ENCODE peak calls at places on chromosomes 2 and 18, in five cellular contexts. One of them, this sample, is unnamed.

GRCh38 chr2:143629344-143629743 is 500.1 kb downstream of the ARHGAP15 start:
- DNase-seq in trophoblast cell: no peak
- DNase-seq in IMR-90: peak
- DNase-seq in neuronal stem cell: no peak
- DNase-seq in H9: no peak
- DNase-seq in this sample: no peak

GRCh38 chr2:175877845-175878563 is 124.1 kb downstream of the LNPK start:
- DNase-seq in trophoblast cell: no peak
- DNase-seq in neuronal stem cell: no peak
- DNase-seq in H9: no peak
- DNase-seq in IMR-90: peak
- DNase-seq in this sample: no peak

GRCh38 chr2:42096869-42097591 is 49.2 kb downstream of the PKDCC start:
- DNase-seq in trophoblast cell: peak
- DNase-seq in neuronal stem cell: no peak
- DNase-seq in IMR-90: no peak
- DNase-seq in H9: no peak
- DNase-seq in this sample: no peak

GRCh38 chr2:29063646-29064372 is 10.5 kb downstream of the PCARE start:
- DNase-seq in neuronal stem cell: peak
- DNase-seq in H9: no peak
- DNase-seq in trophoblast cell: no peak
- DNase-seq in IMR-90: peak
- DNase-seq in this sample: no peak

GRCh38 chr2:151627368-151627767 is 106.9 kb downstream of the NEB start:
- DNase-seq in H9: no peak
- DNase-seq in neuronal stem cell: no peak
- DNase-seq in IMR-90: no peak
- DNase-seq in trophoblast cell: peak
- DNase-seq in this sample: no peak

GRCh38 chr2:75540994-75541393 is 19.7 kb downstream of the EVA1A start:
- DNase-seq in IMR-90: no peak
- DNase-seq in trophoblast cell: no peak
- DNase-seq in H9: no peak
- DNase-seq in neuronal stem cell: no peak
- DNase-seq in this sample: no peak

GRCh38 chr2:33129261-33129660 is 182.5 kb downstream of the LTBP1 start:
- DNase-seq in neuronal stem cell: no peak
- DNase-seq in IMR-90: no peak
- DNase-seq in trophoblast cell: peak
- DNase-seq in H9: no peak
- DNase-seq in this sample: no peak

GRCh38 chr18:78232196-78232595 is 747.4 kb upstream of the SALL3 start:
- DNase-seq in H9: no peak
- DNase-seq in trophoblast cell: no peak
- DNase-seq in neuronal stem cell: no peak
- DNase-seq in IMR-90: no peak
- DNase-seq in this sample: no peak

GRCh38 chr2:223979730-223980396 is 22.6 kb downstream of the MRPL44 start:
- DNase-seq in trophoblast cell: no peak
- DNase-seq in neuronal stem cell: no peak
- DNase-seq in H9: no peak
- DNase-seq in IMR-90: peak
- DNase-seq in this sample: no peak

GRCh38 chr2:108412995-108413726 is 35.4 kb downstream of the SULT1C4 start:
- DNase-seq in IMR-90: peak
- DNase-seq in trophoblast cell: peak
- DNase-seq in H9: no peak
- DNase-seq in neuronal stem cell: no peak
- DNase-seq in this sample: no peak

GRCh38 chr18:61334491-61334850 is 1.2 kb downstream of the CDH20 start:
- DNase-seq in H9: peak
- DNase-seq in trophoblast cell: no peak
- DNase-seq in neuronal stem cell: no peak
- DNase-seq in IMR-90: no peak
- DNase-seq in this sample: no peak

GRCh38 chr2:151363709-151364108 is 6.3 kb downstream of the TNFAIP6 start:
- DNase-seq in IMR-90: no peak
- DNase-seq in trophoblast cell: peak
- DNase-seq in neuronal stem cell: no peak
- DNase-seq in H9: no peak
- DNase-seq in this sample: no peak

GRCh38 chr18:68275616-68276015 is 439.3 kb downstream of the TMX3 start:
- DNase-seq in neuronal stem cell: no peak
- DNase-seq in trophoblast cell: no peak
- DNase-seq in H9: no peak
- DNase-seq in IMR-90: peak
- DNase-seq in this sample: no peak

GRCh38 chr2:70553584-70554337 is at the start of gene TGFA:
- DNase-seq in neuronal stem cell: peak
- DNase-seq in H9: peak
- DNase-seq in trophoblast cell: peak
- DNase-seq in IMR-90: no peak
- DNase-seq in this sample: peak

GRCh38 chr2:64679673-64680425 is 26.1 kb upstream of the SERTAD2 start:
- DNase-seq in H9: no peak
- DNase-seq in neuronal stem cell: no peak
- DNase-seq in IMR-90: no peak
- DNase-seq in trophoblast cell: no peak
- DNase-seq in this sample: no peak

GRCh38 chr2:63300835-63301234 is 250.2 kb downstream of the OTX1 start:
- DNase-seq in IMR-90: no peak
- DNase-seq in trophoblast cell: no peak
- DNase-seq in H9: no peak
- DNase-seq in neuronal stem cell: no peak
- DNase-seq in this sample: no peak

GRCh38 chr2:216857131-216857550 is 2.7 kb downstream of the TNP1 start:
- DNase-seq in H9: no peak
- DNase-seq in trophoblast cell: no peak
- DNase-seq in neuronal stem cell: no peak
- DNase-seq in IMR-90: peak
- DNase-seq in this sample: no peak

GRCh38 chr2:40284797-40285196 is 167.1 kb downstream of the SLC8A1 start:
- DNase-seq in trophoblast cell: no peak
- DNase-seq in IMR-90: peak
- DNase-seq in H9: no peak
- DNase-seq in neuronal stem cell: no peak
- DNase-seq in this sample: no peak

GRCh38 chr18:77014538-77014937 is 118.0 kb downstream of the MBP start:
- DNase-seq in trophoblast cell: no peak
- DNase-seq in neuronal stem cell: no peak
- DNase-seq in H9: no peak
- DNase-seq in IMR-90: no peak
- DNase-seq in this sample: no peak

GRCh38 chr18:11419336-11419735 is 190.1 kb upstream of the SLC35G4 start:
- DNase-seq in IMR-90: no peak
- DNase-seq in neuronal stem cell: no peak
- DNase-seq in trophoblast cell: no peak
- DNase-seq in H9: no peak
- DNase-seq in this sample: no peak

GRCh38 chr18:77091366-77091765 is 41.2 kb downstream of the MBP start:
- DNase-seq in trophoblast cell: no peak
- DNase-seq in IMR-90: no peak
- DNase-seq in neuronal stem cell: no peak
- DNase-seq in H9: no peak
- DNase-seq in this sample: no peak

GRCh38 chr2:170313636-170314348 is 135.8 kb downstream of the MYO3B start:
- DNase-seq in trophoblast cell: no peak
- DNase-seq in IMR-90: no peak
- DNase-seq in neuronal stem cell: no peak
- DNase-seq in H9: no peak
- DNase-seq in this sample: no peak

GRCh38 chr2:174338626-174339570 is 4.1 kb downstream of the SP9 start:
- DNase-seq in H9: peak
- DNase-seq in neuronal stem cell: peak
- DNase-seq in IMR-90: no peak
- DNase-seq in trophoblast cell: no peak
- DNase-seq in this sample: no peak

DNA sequence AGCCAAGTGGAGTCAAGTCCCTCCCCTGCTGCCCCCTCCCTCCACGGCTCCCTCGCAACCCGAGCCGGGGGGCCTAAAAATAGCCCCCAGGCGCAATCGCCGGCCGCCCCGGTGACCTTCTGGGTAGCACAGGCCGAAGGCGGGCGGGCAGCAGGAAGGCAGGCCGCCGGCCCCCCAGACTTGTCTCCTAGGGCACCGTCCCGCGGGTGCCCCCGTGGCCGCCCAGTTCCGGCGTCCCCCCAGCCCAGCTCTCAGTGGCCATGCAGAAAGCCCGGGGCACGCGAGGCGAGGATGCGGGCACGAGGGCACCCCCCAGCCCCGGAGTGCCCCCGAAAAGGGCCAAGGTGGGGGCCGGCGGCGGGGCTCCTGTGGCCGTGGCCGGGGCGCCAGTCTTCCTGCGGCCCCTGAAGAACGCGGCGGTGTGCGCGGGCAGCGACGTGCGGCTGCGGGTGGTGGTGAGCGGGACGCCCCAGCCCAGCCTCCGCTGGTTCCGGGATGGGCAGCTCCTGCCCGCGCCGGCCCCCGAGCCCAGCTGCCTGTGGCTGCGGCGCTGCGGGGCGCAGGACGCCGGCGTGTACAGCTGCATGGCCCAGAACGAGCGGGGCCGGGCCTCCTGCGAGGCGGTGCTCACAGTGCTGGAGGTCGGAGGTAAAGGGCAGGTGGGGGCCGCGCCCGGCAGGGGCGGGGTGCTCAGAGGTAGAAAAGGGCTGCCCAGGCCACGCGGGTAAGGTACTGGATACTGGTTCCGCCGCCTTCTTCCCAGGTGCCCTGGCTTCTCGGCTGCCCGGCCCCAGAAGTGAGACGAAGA is at the start of gene SPEG:
- DNase-seq in trophoblast cell: no peak
- DNase-seq in H9: peak
- DNase-seq in neuronal stem cell: no peak
- DNase-seq in IMR-90: no peak
- DNase-seq in this sample: no peak
- H4K91ac ChIP-seq in trophoblast cell: peak
- H4K91ac ChIP-seq in H9: no peak
- H4K91ac ChIP-seq in neuronal stem cell: peak
- H4K91ac ChIP-seq in IMR-90: no peak
- H4K91ac ChIP-seq in this sample: peak

DNA sequence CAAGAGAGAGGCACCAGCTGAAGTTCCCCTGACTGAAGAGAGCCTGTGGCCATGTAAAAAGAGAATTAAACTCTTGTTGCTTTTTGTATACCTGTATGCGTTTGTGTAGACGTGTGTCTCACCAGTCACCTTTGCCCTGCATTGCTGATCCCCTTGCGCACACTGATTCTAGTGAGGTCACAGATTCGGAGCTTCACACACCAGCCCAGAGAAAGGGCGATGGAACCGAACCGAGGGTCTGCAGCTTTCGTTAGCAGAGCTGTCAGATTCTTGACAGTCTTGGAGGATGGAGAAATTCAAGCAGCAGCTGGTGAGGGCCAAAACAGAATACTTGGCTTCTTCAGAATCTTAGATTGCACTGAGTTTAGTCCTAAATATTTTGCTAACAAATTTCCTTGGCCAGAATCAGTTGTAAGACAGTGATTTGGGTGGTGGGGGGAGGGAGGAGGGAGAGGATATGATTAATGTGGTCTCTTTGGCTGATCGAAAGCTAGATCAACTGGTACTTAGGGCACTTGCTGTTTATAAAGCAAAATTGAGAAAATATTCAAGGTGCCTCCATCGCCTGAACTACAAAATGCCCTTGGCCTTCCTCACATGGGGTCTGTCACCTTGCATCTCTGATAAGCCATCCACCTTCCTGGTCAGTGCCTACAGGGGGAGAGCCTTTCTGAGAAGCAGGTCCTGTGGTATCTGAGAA is 123.4 kb downstream of the CABLES1 start:
- DNase-seq in H9: no peak
- DNase-seq in trophoblast cell: peak
- DNase-seq in neuronal stem cell: no peak
- DNase-seq in IMR-90: no peak
- DNase-seq in this sample: no peak
- H4K91ac ChIP-seq in H9: no peak
- H4K91ac ChIP-seq in trophoblast cell: peak
- H4K91ac ChIP-seq in neuronal stem cell: no peak
- H4K91ac ChIP-seq in IMR-90: peak
- H4K91ac ChIP-seq in this sample: no peak

GRCh38 chr2:241509408-241509784 is 1.0 kb upstream of the STK25 start:
- DNase-seq in trophoblast cell: no peak
- DNase-seq in H9: no peak
- DNase-seq in neuronal stem cell: no peak
- DNase-seq in IMR-90: no peak
- DNase-seq in this sample: no peak

GRCh38 chr2:241507430-241508239 is 749 bp downstream of the STK25 start:
- DNase-seq in IMR-90: peak
- DNase-seq in trophoblast cell: peak
- DNase-seq in H9: peak
- DNase-seq in neuronal stem cell: peak
- DNase-seq in this sample: peak

GRCh38 chr2:241508240-241508509 is 209 bp downstream of the STK25 start:
- DNase-seq in trophoblast cell: no peak
- DNase-seq in H9: no peak
- DNase-seq in IMR-90: no peak
- DNase-seq in neuronal stem cell: no peak
- DNase-seq in this sample: no peak

GRCh38 chr2:241506793-241507429 is 1.5 kb downstream of the STK25 start:
- DNase-seq in IMR-90: no peak
- DNase-seq in neuronal stem cell: no peak
- DNase-seq in trophoblast cell: no peak
- DNase-seq in H9: no peak
- DNase-seq in this sample: no peak

DNA sequence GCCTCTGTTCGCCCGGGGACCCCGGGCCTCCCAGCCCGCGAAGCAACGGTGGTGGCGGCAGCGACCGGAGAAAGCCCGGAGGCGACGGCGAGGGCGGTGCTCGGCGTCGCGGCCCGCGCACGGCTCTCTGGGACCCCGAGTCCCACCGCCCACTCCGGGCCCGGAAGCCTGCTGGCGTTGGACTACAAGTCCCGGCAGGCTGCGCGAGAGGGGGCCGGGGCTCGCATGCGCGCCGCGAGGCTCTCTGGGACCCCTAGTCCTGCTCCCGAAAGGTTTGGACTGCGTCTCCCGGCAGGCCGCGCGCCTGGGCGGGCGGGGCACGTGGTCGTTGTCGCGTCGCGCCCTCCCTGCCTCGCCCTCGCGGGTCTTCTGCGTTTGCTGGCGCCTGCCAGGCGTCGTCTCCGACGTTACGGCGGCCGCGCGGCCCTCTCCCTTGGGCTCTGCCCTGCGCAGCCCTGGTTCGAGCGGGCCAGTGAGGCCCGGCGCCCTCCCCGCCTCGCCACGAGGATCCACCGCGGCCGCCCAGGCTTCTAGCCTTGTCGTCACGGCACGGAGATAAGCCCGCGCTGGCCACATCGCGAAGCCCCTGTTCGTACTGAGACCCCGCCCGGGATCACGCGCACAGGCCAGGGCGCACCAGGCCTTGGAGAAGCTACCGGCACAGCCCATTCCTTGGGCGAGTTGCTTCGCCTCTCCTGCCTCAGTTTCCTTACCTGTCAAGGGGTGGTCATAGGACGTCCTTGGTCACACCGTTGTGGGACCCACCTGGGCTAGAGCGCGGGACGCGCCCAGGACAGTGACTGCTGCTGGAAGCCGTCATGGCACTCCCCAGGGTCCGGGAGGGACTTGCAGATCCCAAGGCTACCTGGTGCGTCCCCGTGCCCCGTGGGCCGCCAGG is at the start of gene STK25:
- DNase-seq in neuronal stem cell: peak
- DNase-seq in IMR-90: peak
- DNase-seq in H9: peak
- DNase-seq in trophoblast cell: peak
- DNase-seq in this sample: peak
- H4K91ac ChIP-seq in neuronal stem cell: peak
- H4K91ac ChIP-seq in IMR-90: peak
- H4K91ac ChIP-seq in H9: no peak
- H4K91ac ChIP-seq in trophoblast cell: peak
- H4K91ac ChIP-seq in this sample: peak

GRCh38 chr2:85937069-85937439 is 48.3 kb upstream of the ST3GAL5 start:
- DNase-seq in trophoblast cell: no peak
- DNase-seq in neuronal stem cell: no peak
- DNase-seq in IMR-90: no peak
- DNase-seq in H9: no peak
- DNase-seq in this sample: no peak
- H4K91ac ChIP-seq in trophoblast cell: peak
- H4K91ac ChIP-seq in neuronal stem cell: no peak
- H4K91ac ChIP-seq in IMR-90: no peak
- H4K91ac ChIP-seq in H9: no peak
- H4K91ac ChIP-seq in this sample: no peak